ENCODE peak calls at places on chromosomes 5 and 9, in four cellular contexts. X is HepG2, Z is GM12878, W is A549. K is an unnamed sample.

GRCh38 chr5:140882591-140882899 is 621 bp downstream of the PCDHA13 start:
- DNase-seq in W (peak; percentile 38), X (no peak), Z (no peak), K (no peak)

GRCh38 chr5:31408814-31409213 is 123.1 kb downstream of the DROSHA start:
- DNase-seq in W (no peak), X (no peak), Z (no peak), K (peak; percentile 34)

GRCh38 chr5:14508046-14508445 is 73.5 kb upstream of the OTULINL start:
- DNase-seq in X (no peak), Z (no peak), W (no peak), K (no peak)

GRCh38 chr9:117763314-117763713 is 59.1 kb downstream of the TLR4 start:
- DNase-seq in W (no peak), Z (no peak), X (no peak), K (no peak)

GRCh38 chr5:6711409-6712135 is 1.7 kb upstream of the TENT4A start:
- DNase-seq in W (no peak), Z (no peak), X (no peak), K (no peak)

GRCh38 chr9:123399803-123400378 is 43.9 kb downstream of the CRB2 start:
- DNase-seq in W (peak; percentile 65), Z (no peak), X (no peak), K (peak; percentile 70)

GRCh38 chr9:131697908-131698714 is 41.8 kb downstream of the RAPGEF1 start:
- DNase-seq in Z (no peak), W (no peak), X (no peak), K (no peak)

GRCh38 chr5:180492226-180492903 is 1.8 kb upstream of the CNOT6 start:
- DNase-seq in Z (no peak), X (no peak), W (no peak), K (no peak)

GRCh38 chr5:32710335-32710858 is 724 bp upstream of the NPR3 start:
- DNase-seq in X (no peak), Z (no peak), W (peak; percentile 66), K (no peak)

GRCh38 chr9:108083160-108083559 is 593.6 kb upstream of the KLF4 start:
- DNase-seq in X (no peak), Z (no peak), W (no peak), K (no peak)

GRCh38 chr5:139839416-139839815 is 43.8 kb downstream of the PSD2 start:
- DNase-seq in Z (no peak), W (no peak), X (no peak), K (no peak)

GRCh38 chr9:113151696-113152630 is 1.2 kb downstream of the SLC31A2 start:
- DNase-seq in Z (no peak), W (no peak), X (no peak), K (no peak)

GRCh38 chr9:112239284-112239683 is 64.2 kb upstream of the SUSD1 start:
- DNase-seq in Z (no peak), X (no peak), W (no peak), K (no peak)

GRCh38 chr5:167982-168660 is 23.2 kb upstream of the LRRC14B start:
- DNase-seq in Z (no peak), W (no peak), X (no peak), K (no peak)

GRCh38 chr9:136629879-136630661 is 32.6 kb upstream of the EGFL7 start:
- DNase-seq in X (peak; percentile 39), W (no peak), Z (no peak), K (peak; percentile 70)

GRCh38 chr5:135452366-135453030 is 347 bp upstream of the TIFAB start:
- DNase-seq in W (no peak), X (no peak), Z (no peak), K (no peak)

GRCh38 chr5:9545301-9545958 is 445 bp downstream of the SEMA5A start:
- DNase-seq in X (no peak), Z (no peak), W (no peak), K (no peak)

GRCh38 chr5:170542691-170543275 is 39.0 kb downstream of the KCNIP1 start:
- DNase-seq in Z (no peak), X (no peak), W (no peak), K (no peak)

GRCh38 chr9:106649664-106650063 is 213.3 kb upstream of the ZNF462 start:
- DNase-seq in X (no peak), W (no peak), Z (no peak), K (no peak)

GRCh38 chr9:88173378-88173999 is 35.2 kb upstream of the SPATA31C2 start:
- DNase-seq in Z (no peak), X (peak; percentile 80), W (peak; percentile 21), K (peak; percentile 36)

GRCh38 chr5:17169507-17169906 is 47.9 kb upstream of the BASP1 start:
- DNase-seq in W (no peak), X (peak; percentile 50), Z (no peak), K (no peak)

GRCh38 chr9:7259544-7260241 is 501.9 kb downstream of the KDM4C start:
- DNase-seq in Z (no peak), X (no peak), W (no peak), K (no peak)

GRCh38 chr5:136020383-136021015 is 8.3 kb upstream of the TGFBI start:
- DNase-seq in W (peak; percentile 89), X (peak; percentile 39), Z (no peak), K (no peak)

GRCh38 chr9:126693428-126693931 is 79.8 kb downstream of the LMX1B start:
- DNase-seq in W (no peak), X (no peak), Z (no peak), K (no peak)

GRCh38 chr5:136212252-136212721 is 19.3 kb upstream of the SMIM32 start:
- DNase-seq in X (peak; percentile 21), W (peak; percentile 61), Z (no peak), K (peak; percentile 70)

GRCh38 chr5:124746916-124747769 is 704 bp upstream of the ZNF608 start:
- DNase-seq in Z (peak; percentile 66), W (peak; percentile 49), X (peak; percentile 57), K (peak; percentile 33)

GRCh38 chr5:43569236-43569635 is 12.4 kb upstream of the PAIP1 start:
- DNase-seq in Z (no peak), W (no peak), X (no peak), K (no peak)
- TF ChIP-seq POLR2AphosphoS2 in Z (no peak), W (no peak), X (no peak), K (no peak)

GRCh38 chr5:172238334-172238733 is 44.4 kb downstream of the EFCAB9 start:
- DNase-seq in X (no peak), Z (no peak), W (no peak), K (no peak)

GRCh38 chr5:172235132-172235780 is 41.3 kb downstream of the EFCAB9 start:
- DNase-seq in W (peak; percentile 9), X (peak; percentile 73), Z (peak; percentile 59), K (no peak)

GRCh38 chr5:172234031-172234430 is 40.1 kb downstream of the EFCAB9 start:
- DNase-seq in X (no peak), W (no peak), Z (no peak), K (no peak)

GRCh38 chr5:172235827-172236749 is 42.1 kb downstream of the EFCAB9 start:
- DNase-seq in X (peak; percentile 52), Z (no peak), W (no peak), K (no peak)
- TF ChIP-seq POLR2AphosphoS2 in X (no peak), Z (no peak), W (no peak), K (no peak)

DNA sequence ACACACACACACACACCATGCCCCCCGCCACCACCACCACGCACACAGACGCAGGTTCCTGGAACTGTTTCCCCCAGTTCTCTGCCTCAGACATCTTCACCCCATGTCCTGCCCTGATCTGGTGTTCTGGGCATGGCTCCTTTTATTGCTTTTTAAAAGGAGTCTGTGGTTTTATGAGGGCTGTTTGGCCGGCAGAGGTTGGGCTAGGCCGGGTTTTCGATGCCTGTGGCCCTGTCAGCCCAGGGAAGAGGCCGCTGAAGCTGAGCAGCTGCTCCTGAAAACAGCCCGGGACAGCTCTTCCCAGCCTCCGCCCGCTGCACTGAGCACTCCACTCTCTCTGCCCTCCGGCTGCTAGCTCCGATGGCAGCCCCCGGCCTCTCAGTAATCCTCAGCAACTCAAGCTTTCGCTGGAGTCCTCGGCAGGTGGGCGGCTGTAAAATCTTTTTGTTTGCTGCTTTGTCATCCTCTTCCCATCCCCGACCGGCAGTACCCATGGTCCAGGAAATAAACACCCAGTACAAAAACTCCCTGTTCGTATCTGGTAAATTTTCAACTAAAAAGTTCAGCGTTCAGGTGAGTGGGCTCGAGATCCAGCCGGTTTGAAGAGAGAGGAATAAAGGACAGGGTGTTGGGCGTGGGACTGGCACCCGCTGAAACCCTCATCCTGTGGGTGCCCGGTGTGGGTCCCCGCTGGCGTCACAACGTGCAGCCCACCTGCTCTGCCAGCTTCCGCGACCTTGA is 103.0 kb upstream of the ERCC6L2 start:
- DNase-seq in Z (no peak), X (peak; percentile 49), W (no peak), K (no peak)
- TF ChIP-seq POLR2AphosphoS2 in Z (no peak), X (no peak), W (no peak), K (no peak)

DNA sequence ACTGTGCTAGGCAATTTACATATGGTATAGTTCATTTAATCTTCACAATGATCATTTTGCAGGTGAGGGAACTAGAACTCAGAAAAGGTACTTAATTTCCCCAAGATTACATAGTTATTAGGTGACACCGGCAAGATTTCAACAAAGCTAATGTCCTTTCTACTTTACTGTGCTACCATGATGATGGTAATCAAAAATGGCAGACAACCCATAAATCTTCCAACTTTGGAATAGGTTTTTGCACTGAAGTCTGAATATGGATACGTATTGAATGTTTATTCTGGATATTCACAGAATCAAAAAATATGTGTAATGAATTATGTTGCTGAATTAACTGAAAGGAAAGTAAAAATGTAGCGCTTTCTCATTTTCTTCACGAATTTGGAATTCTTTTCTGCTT is 13.8 kb downstream of the PDCD1LG2 start:
- DNase-seq in W (no peak), X (no peak), Z (no peak), K (no peak)
- TF ChIP-seq POLR2AphosphoS2 in W (no peak), X (no peak), Z (no peak), K (no peak)

GRCh38 chr5:177496111-177497010 is 1.0 kb downstream of the PDLIM7 start:
- DNase-seq in X (peak; percentile 85), Z (no peak), W (peak; percentile 93), K (peak; percentile 89)

GRCh38 chr5:177492841-177493240 is 4.6 kb downstream of the PDLIM7 start:
- DNase-seq in W (no peak), Z (no peak), X (no peak), K (no peak)

GRCh38 chr5:177495243-177496060 is 2.0 kb downstream of the PDLIM7 start:
- DNase-seq in Z (no peak), X (peak; percentile 62), W (no peak), K (no peak)

GRCh38 chr5:177493795-177494355 is 3.5 kb downstream of the PDLIM7 start:
- DNase-seq in Z (no peak), X (no peak), W (no peak), K (no peak)

GRCh38 chr5:177494356-177495195 is 2.8 kb downstream of the PDLIM7 start:
- DNase-seq in W (peak; percentile 70), Z (no peak), X (peak; percentile 47), K (peak; percentile 66)
- TF ChIP-seq POLR2AphosphoS2 in W (no peak), Z (no peak), X (no peak), K (no peak)

GRCh38 chr9:1400983-1401382 is 350.8 kb downstream of the DMRT2 start:
- DNase-seq in W (no peak), Z (no peak), X (no peak), K (no peak)
- TF ChIP-seq POLR2AphosphoS2 in W (no peak), Z (no peak), X (no peak), K (no peak)

GRCh38 chr9:33123632-33124031 is 43.5 kb downstream of the B4GALT1 start:
- DNase-seq in Z (no peak), W (no peak), X (no peak), K (no peak)

GRCh38 chr9:33125441-33125840 is 41.7 kb downstream of the B4GALT1 start:
- DNase-seq in W (no peak), Z (no peak), X (no peak), K (no peak)

GRCh38 chr9:33124046-33124445 is 43.1 kb downstream of the B4GALT1 start:
- DNase-seq in Z (no peak), W (no peak), X (no peak), K (no peak)

GRCh38 chr9:33125871-33126822 is 41.0 kb downstream of the B4GALT1 start:
- DNase-seq in Z (no peak), W (no peak), X (no peak), K (no peak)

GRCh38 chr9:33124716-33125378 is 42.3 kb downstream of the B4GALT1 start:
- DNase-seq in Z (no peak), X (no peak), W (no peak), K (no peak)
- TF ChIP-seq POLR2AphosphoS2 in Z (no peak), X (no peak), W (no peak), K (no peak)

K was measured in K562.